ENCODE peak calls at places on chromosomes 4 and X, in eight cellular contexts. Z is astrocyte of the spinal cord, Q is foreskin keratinocyte, N is stomach, K is GM20000, M is fibroblast of lung, D is astrocyte of the cerebellum, S is ovary. A is an unnamed sample.

GRCh38 chr4:14280567-14280966 is 653.0 kb upstream of the BOD1L1 start:
- DNase-seq in D (no peak), Z (no peak), K (no peak), S (no peak), M (no peak), Q (no peak), N (no peak), A (no peak)

GRCh38 chrX:43949669-43950068 is 23.5 kb downstream of the NDP start:
- DNase-seq in S (no peak), Q (no peak), K (peak), M (no peak), N (no peak), Z (no peak), D (no peak), A (no peak)

GRCh38 chrX:55486736-55487135 is 2.9 kb downstream of the USP51 start:
- DNase-seq in M (no peak), K (no peak), Q (peak), N (no peak), S (no peak), Z (no peak), D (no peak), A (no peak)

GRCh38 chrX:46642145-46642544 is 68.6 kb downstream of the CHST7 start:
- DNase-seq in Q (peak), S (no peak), N (no peak), D (no peak), M (peak), Z (peak), K (no peak), A (no peak)

GRCh38 chrX:105189093-105189492 is 31.4 kb downstream of the TEX13A start:
- DNase-seq in Z (no peak), N (no peak), K (no peak), D (no peak), S (no peak), Q (no peak), M (no peak), A (no peak)

GRCh38 chr4:48073567-48074103 is 57.1 kb downstream of the NIPAL1 start:
- DNase-seq in Q (no peak), M (no peak), N (no peak), Z (no peak), S (no peak), D (no peak), K (no peak), A (no peak)

GRCh38 chr4:17708992-17709759 is 72.2 kb downstream of the FAM184B start:
- DNase-seq in Z (no peak), K (no peak), M (no peak), D (no peak), S (no peak), Q (no peak), N (no peak), A (no peak)

GRCh38 chrX:13752141-13752540 is 17.6 kb downstream of the OFD1 start:
- DNase-seq in M (no peak), Q (peak), N (no peak), Z (no peak), K (no peak), S (no peak), D (no peak), A (no peak)

GRCh38 chr4:154329268-154329858 is 162.2 kb downstream of the DCHS2 start:
- DNase-seq in Z (peak), K (peak), S (no peak), D (peak), M (peak), Q (peak), N (no peak), A (no peak)

GRCh38 chr4:26860922-26861433 is 337 bp downstream of the STIM2 start:
- DNase-seq in Q (peak), N (peak), M (peak), S (peak), Z (peak), K (peak), D (no peak), A (no peak)

GRCh38 chr4:147096667-147097604 is 151.3 kb upstream of the TTC29 start:
- DNase-seq in M (peak), Q (peak), N (no peak), Z (peak), S (no peak), K (peak), D (peak), A (no peak)

GRCh38 chrX:110733166-110733565 is 62.5 kb downstream of the CHRDL1 start:
- DNase-seq in Q (no peak), K (no peak), N (no peak), D (no peak), S (no peak), M (no peak), Z (no peak), A (no peak)

GRCh38 chr4:88219099-88219498 is 60.7 kb upstream of the ABCG2 start:
- DNase-seq in K (peak), N (no peak), D (peak), M (peak), S (no peak), Z (peak), Q (peak), A (peak)

GRCh38 chrX:47133493-47133892 is 11.0 kb downstream of the NDUFB11 start:
- DNase-seq in Q (no peak), M (no peak), K (no peak), S (no peak), N (no peak), D (no peak), Z (no peak), A (no peak)

GRCh38 chrX:124435616-124436015 is 89.3 kb downstream of the SH2D1A start:
- DNase-seq in M (no peak), S (no peak), Q (no peak), K (no peak), N (no peak), Z (no peak), D (no peak), A (no peak)

GRCh38 chr4:108054025-108054424 is 64.3 kb downstream of the HADH start:
- DNase-seq in Q (no peak), S (no peak), N (no peak), Z (no peak), M (no peak), D (no peak), K (no peak), A (no peak)

GRCh38 chrX:51931761-51932160 is 38.3 kb downstream of the MAGED1 start:
- DNase-seq in S (no peak), Q (no peak), M (no peak), D (no peak), Z (no peak), K (no peak), N (no peak), A (peak)

GRCh38 chr4:159400782-159401712 is 298.2 kb downstream of the RAPGEF2 start:
- DNase-seq in Z (peak), D (no peak), N (no peak), M (no peak), K (no peak), S (no peak), Q (no peak), A (no peak)

GRCh38 chr4:184413227-184414064 is 60.9 kb downstream of the IRF2 start:
- DNase-seq in N (no peak), Q (no peak), S (no peak), M (no peak), D (no peak), K (no peak), Z (no peak), A (no peak)

GRCh38 chr4:140136509-140136908 is 17.5 kb downstream of the MAML3 start:
- DNase-seq in M (peak), N (no peak), K (no peak), D (no peak), S (no peak), Z (peak), Q (peak), A (no peak)

GRCh38 chrX:9832811-9833210 is 46.6 kb downstream of the SHROOM2 start:
- DNase-seq in S (no peak), Q (no peak), M (no peak), Z (no peak), N (no peak), K (peak), D (no peak), A (no peak)

GRCh38 chr4:153610623-153611376 is 73.3 kb upstream of the TLR2 start:
- DNase-seq in S (no peak), D (no peak), M (no peak), N (no peak), K (no peak), Q (no peak), Z (no peak), A (no peak)

GRCh38 chr4:125582302-125582701 is 267.5 kb downstream of the FAT4 start:
- DNase-seq in S (no peak), Q (peak), M (peak), Z (peak), D (no peak), K (no peak), N (no peak), A (no peak)

GRCh38 chr4:68390205-68390604 is 40.3 kb upstream of the YTHDC1 start:
- DNase-seq in D (no peak), M (no peak), N (no peak), K (no peak), Z (no peak), Q (no peak), S (no peak), A (no peak)

GRCh38 chrX:153019166-153019565 is 25.2 kb upstream of the PNMA5 start:
- DNase-seq in Q (no peak), Z (no peak), D (no peak), N (no peak), M (no peak), S (no peak), K (no peak), A (no peak)

GRCh38 chr4:6844986-6845385 is 62.5 kb downstream of the KIAA0232 start:
- DNase-seq in M (no peak), S (no peak), Q (no peak), D (no peak), Z (no peak), K (no peak), N (no peak), A (no peak)

GRCh38 chr4:7019367-7019766 is 23.8 kb upstream of the TADA2B start:
- DNase-seq in S (no peak), Z (no peak), N (no peak), K (no peak), M (no peak), D (no peak), Q (no peak), A (no peak)

GRCh38 chr4:145047151-145047550 is 50.8 kb downstream of the ANAPC10 start:
- DNase-seq in Q (no peak), Z (no peak), S (no peak), N (no peak), D (no peak), M (no peak), K (peak), A (no peak)

GRCh38 chr4:7444731-7445130 is 10.0 kb upstream of the PSAPL1 start:
- DNase-seq in S (no peak), M (no peak), D (no peak), Q (no peak), Z (no peak), N (peak), K (no peak), A (no peak)

GRCh38 chr4:150044517-150044916 is 33.7 kb upstream of the DCLK2 start:
- DNase-seq in Q (no peak), N (no peak), D (no peak), M (no peak), K (no peak), Z (no peak), S (no peak), A (no peak)

GRCh38 chr4:121794505-121795192 is 6.5 kb upstream of the EXOSC9 start:
- DNase-seq in D (no peak), N (no peak), K (no peak), Z (no peak), S (no peak), Q (no peak), M (no peak), A (no peak)

GRCh38 chrX:1618689-1619088 is 3.8 kb downstream of the ASMT start:
- DNase-seq in D (no peak), K (no peak), Z (no peak), S (no peak), N (no peak), Q (no peak), M (no peak), A (no peak)

GRCh38 chr4:108804648-108805273 is 41.9 kb upstream of the ETNPPL start:
- DNase-seq in Q (no peak), Z (no peak), S (no peak), K (no peak), D (no peak), M (no peak), N (no peak), A (no peak)

GRCh38 chr4:157114671-157115070 is 38.7 kb downstream of the GLRB start:
- DNase-seq in M (no peak), D (no peak), Z (no peak), Q (no peak), N (no peak), S (no peak), K (no peak), A (no peak)

GRCh38 chrX:155028749-155029360 is 2.2 kb downstream of the FUNDC2 start:
- DNase-seq in D (peak), Z (peak), K (no peak), S (no peak), N (no peak), Q (peak), M (peak), A (no peak)

DNA sequence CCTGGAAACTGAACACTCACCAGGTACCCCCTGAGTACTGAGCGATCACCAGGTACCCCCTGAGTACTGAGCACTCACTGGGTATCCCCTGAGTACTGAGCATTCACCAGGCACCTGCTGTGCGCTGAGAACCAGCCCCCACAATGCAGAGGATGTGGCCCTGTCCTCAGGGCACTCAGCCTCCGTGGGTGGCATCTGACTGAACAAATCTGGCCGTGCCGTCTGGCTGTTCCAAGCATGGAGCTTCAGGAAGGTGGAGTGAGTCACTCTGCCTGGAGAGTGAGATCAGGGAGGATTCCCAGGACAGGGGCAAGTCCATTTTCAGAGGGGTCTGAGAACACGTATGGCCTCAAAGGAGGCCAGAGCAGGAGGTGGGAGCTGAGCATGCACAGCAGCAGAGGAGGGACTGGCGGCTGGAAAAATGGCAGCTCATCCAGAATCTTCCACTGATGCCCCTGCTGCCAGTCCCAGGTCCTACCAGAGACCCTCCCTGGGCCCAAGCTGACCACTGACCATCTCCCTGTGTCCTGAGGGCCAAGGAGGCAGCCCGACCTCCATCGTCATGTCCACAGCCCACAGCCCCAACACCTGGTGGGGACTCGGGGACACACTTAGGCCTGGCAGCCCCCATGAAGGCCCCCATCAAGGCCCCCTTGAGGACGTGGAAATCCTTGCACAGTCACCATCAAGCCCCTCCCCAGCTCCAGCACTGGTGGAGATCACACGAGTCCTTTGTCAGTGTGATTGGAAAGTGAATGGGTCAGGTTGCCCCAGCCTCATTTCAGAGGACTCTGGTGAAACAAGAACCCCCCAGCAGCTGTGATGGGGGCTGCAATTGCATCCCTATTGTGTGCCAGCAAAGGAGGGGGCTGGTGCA is 94.1 kb downstream of the HMX1 start:
- DNase-seq in Q (no peak), Z (no peak), K (no peak), D (no peak), N (no peak), M (no peak), S (no peak), A (no peak)
- TF ChIP-seq CTCF in Q (no peak), Z (no peak), K (no peak), D (no peak), N (no peak), M (no peak), S (no peak), A (no peak)

GRCh38 chrX:40470830-40471429 is 109.8 kb upstream of the ATP6AP2 start:
- DNase-seq in N (no peak), M (no peak), K (no peak), S (no peak), Z (no peak), Q (no peak), D (no peak), A (no peak)

GRCh38 chrX:40469316-40469715 is 111.5 kb upstream of the ATP6AP2 start:
- DNase-seq in K (no peak), M (no peak), S (no peak), N (no peak), Z (no peak), Q (no peak), D (no peak), A (no peak)

GRCh38 chrX:40473460-40474204 is 107.1 kb upstream of the ATP6AP2 start:
- DNase-seq in D (no peak), N (no peak), K (no peak), M (no peak), S (no peak), Z (no peak), Q (no peak), A (no peak)

GRCh38 chrX:40474205-40474626 is 106.6 kb upstream of the ATP6AP2 start:
- DNase-seq in D (peak), K (no peak), Z (peak), M (no peak), N (peak), S (no peak), Q (peak), A (no peak)

DNA sequence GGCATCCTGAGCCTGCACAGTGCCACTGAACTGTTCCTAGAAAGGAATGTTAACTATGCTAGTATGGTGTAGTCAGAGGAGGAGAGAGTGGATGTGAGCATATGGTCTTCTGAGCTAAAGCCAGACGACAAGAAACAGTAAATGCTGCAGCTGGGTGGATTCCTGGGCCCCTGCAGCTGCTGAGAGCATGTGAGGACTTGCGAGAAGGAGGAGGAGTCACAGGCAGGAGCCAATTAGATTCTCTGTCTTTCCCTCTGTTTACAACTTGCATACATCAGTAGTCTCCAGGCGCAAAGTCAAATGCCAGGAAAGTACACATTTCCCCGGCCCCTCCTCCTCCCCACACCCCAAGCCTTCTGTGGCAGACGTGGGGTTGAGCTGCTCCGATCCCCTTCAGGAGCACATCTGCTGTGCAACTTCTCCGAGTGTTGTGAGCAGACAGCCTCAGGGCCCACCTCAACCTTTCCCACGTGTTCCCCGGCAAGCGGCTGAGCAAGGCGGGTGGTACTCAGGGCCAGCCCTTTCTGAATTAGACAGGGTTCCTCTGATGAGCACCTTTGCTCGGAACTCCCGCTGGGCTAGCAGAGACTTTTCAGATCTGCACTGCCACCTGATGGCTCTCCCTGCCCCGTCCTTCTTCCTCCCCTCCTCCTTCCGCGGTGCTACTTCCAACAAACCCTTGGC is 108.7 kb upstream of the ATP6AP2 start:
- DNase-seq in D (peak), Z (peak), K (peak), Q (peak), N (peak), M (peak), S (peak), A (peak)
- TF ChIP-seq CTCF in D (no peak), Z (no peak), K (no peak), Q (peak), N (no peak), M (peak), S (peak), A (no peak)

GRCh38 chr4:127501103-127501502 is 131.7 kb upstream of the INTU start:
- DNase-seq in K (no peak), D (no peak), Z (peak), M (peak), N (no peak), Q (no peak), S (no peak), A (no peak)
- TF ChIP-seq CTCF in K (no peak), D (no peak), Z (no peak), M (no peak), N (no peak), Q (no peak), S (no peak), A (no peak)

DNA sequence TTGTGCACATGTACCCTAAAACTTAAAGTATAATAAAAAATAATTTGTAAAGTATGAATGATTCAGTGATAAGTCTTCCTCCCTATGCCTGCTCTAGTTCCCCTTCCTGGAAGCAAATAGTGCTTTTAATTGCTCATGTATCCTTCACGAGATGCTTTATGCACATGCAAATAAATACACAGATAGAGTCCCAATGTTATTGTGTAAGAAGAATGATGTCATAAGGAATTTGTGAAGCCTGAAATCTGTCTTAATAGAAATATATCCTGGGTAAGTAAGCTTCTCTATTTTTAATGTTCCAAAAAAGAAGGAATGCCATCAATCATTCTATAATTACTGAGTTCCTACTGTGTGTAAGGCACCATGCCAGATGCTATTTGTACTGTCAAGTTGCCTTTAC is 157.5 kb upstream of the SLC4A4 start:
- DNase-seq in Q (no peak), N (no peak), K (no peak), S (no peak), M (peak), Z (no peak), D (no peak), A (no peak)
- TF ChIP-seq CTCF in Q (no peak), N (no peak), K (no peak), S (no peak), M (no peak), Z (no peak), D (no peak), A (no peak)

GRCh38 chr4:137531121-137531520 is 1.2 kb downstream of the PCDH18 start:
- DNase-seq in N (no peak), Z (peak), Q (no peak), K (no peak), M (peak), S (peak), D (no peak), A (no peak)
- TF ChIP-seq CTCF in N (no peak), Z (peak), Q (peak), K (no peak), M (peak), S (peak), D (peak), A (peak)

DNA sequence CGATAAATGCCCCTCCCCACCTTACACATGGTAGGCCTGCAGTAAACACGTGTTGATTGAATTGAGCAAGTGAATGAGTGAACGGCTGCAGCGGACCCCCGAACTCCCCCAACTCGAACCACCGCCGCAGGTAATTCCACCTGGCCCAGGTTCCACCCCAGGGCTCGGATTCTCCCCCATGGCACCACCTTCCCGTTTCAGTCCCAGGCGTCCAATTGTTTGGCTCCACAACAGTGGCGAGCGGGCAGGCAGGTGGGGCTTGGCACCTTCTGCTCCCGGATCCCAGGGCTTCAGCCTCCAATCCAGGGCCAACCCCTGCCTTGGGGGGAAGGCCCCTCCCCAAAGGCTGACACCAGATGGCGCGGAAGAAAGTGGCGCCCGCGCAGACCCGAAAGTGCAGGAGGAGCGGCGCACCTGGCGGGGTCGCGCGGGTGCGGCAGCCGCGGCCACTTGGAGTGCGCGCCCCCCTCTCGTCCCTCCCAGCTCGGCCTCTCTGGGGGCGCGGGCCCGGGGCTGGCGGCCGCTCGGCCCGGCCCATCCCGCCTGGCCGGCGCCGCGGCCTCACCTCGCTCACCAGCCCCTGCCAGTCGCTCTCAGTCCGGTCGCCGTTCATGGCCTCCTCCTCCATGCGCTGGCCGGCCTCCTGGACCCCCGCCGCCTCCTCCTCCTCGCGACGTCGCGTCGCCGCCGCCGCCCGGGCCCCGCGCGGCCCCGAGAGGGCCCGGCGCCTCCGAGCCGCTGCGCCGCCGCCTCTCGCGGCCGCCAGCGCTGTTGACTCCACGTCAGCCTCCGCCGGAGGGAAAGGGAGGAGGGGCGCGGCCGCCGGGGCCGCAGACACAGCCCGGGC is at the start of gene CCDC149:
- DNase-seq in N (peak), S (peak), K (peak), Q (peak), Z (peak), M (peak), D (no peak), A (peak)
- TF ChIP-seq CTCF in N (no peak), S (no peak), K (no peak), Q (no peak), Z (no peak), M (no peak), D (peak), A (no peak)